ENCODE peak calls at places on chromosomes 7 and 10, in ten cellular contexts. One of them, this sample, is unnamed.

GRCh38 chr7:106653488-106653887 is 7.5 kb downstream of the CCDC71L start:
- DNase-seq in fibroblast of the conjunctiva: no peak
- DNase-seq in AG04450: no peak
- DNase-seq in RWPE2: no peak
- DNase-seq in NCI-H2081: no peak
- DNase-seq in Right ventricle myocardium superior: no peak
- DNase-seq in nephron progenitor cell: no peak
- DNase-seq in DMS 273 treated with DMSO at 0.1 percent for 48 hours: no peak
- DNase-seq in HCEC 1CT: no peak
- DNase-seq in substantia nigra: no peak
- DNase-seq in this sample: no peak

GRCh38 chr7:86926732-86927131 is 132.7 kb downstream of the ELAPOR2 start:
- DNase-seq in fibroblast of the conjunctiva: peak; percentile 59
- DNase-seq in AG04450: no peak
- DNase-seq in RWPE2: no peak
- DNase-seq in NCI-H2081: peak; percentile 69
- DNase-seq in Right ventricle myocardium superior: no peak
- DNase-seq in nephron progenitor cell: peak; percentile 29
- DNase-seq in DMS 273 treated with DMSO at 0.1 percent for 48 hours: peak; percentile 31
- DNase-seq in HCEC 1CT: peak; percentile 72
- DNase-seq in substantia nigra: no peak
- DNase-seq in this sample: peak; percentile 65

GRCh38 chr7:43658718-43659548 is 70.4 kb downstream of the COA1 start:
- DNase-seq in fibroblast of the conjunctiva: peak; percentile 49
- DNase-seq in AG04450: no peak
- DNase-seq in RWPE2: no peak
- DNase-seq in NCI-H2081: no peak
- DNase-seq in Right ventricle myocardium superior: no peak
- DNase-seq in nephron progenitor cell: no peak
- DNase-seq in DMS 273 treated with DMSO at 0.1 percent for 48 hours: no peak
- DNase-seq in HCEC 1CT: peak; percentile 95
- DNase-seq in substantia nigra: no peak
- DNase-seq in this sample: no peak

GRCh38 chr10:113648478-113648877 is 15.4 kb downstream of the NRAP start:
- DNase-seq in fibroblast of the conjunctiva: no peak
- DNase-seq in AG04450: no peak
- DNase-seq in RWPE2: no peak
- DNase-seq in NCI-H2081: no peak
- DNase-seq in Right ventricle myocardium superior: peak; percentile 44
- DNase-seq in nephron progenitor cell: no peak
- DNase-seq in DMS 273 treated with DMSO at 0.1 percent for 48 hours: no peak
- DNase-seq in HCEC 1CT: no peak
- DNase-seq in substantia nigra: no peak
- DNase-seq in this sample: no peak

GRCh38 chr10:45377858-45378257 is 3.8 kb downstream of the ALOX5 start:
- DNase-seq in fibroblast of the conjunctiva: no peak
- DNase-seq in AG04450: no peak
- DNase-seq in RWPE2: no peak
- DNase-seq in NCI-H2081: no peak
- DNase-seq in Right ventricle myocardium superior: no peak
- DNase-seq in nephron progenitor cell: no peak
- DNase-seq in DMS 273 treated with DMSO at 0.1 percent for 48 hours: no peak
- DNase-seq in HCEC 1CT: no peak
- DNase-seq in substantia nigra: no peak
- DNase-seq in this sample: no peak

GRCh38 chr10:80599424-80599847 is 61.7 kb downstream of the SH2D4B start:
- DNase-seq in fibroblast of the conjunctiva: peak; percentile 20
- DNase-seq in AG04450: no peak
- DNase-seq in RWPE2: no peak
- DNase-seq in NCI-H2081: no peak
- DNase-seq in Right ventricle myocardium superior: peak; percentile 64
- DNase-seq in nephron progenitor cell: peak; percentile 73
- DNase-seq in DMS 273 treated with DMSO at 0.1 percent for 48 hours: no peak
- DNase-seq in HCEC 1CT: peak; percentile 15
- DNase-seq in substantia nigra: peak; percentile 10
- DNase-seq in this sample: peak; percentile 29

GRCh38 chr7:44602576-44602910 is 3.9 kb upstream of the OGDH start:
- DNase-seq in fibroblast of the conjunctiva: no peak
- DNase-seq in AG04450: no peak
- DNase-seq in RWPE2: no peak
- DNase-seq in NCI-H2081: no peak
- DNase-seq in Right ventricle myocardium superior: no peak
- DNase-seq in nephron progenitor cell: no peak
- DNase-seq in DMS 273 treated with DMSO at 0.1 percent for 48 hours: no peak
- DNase-seq in HCEC 1CT: no peak
- DNase-seq in substantia nigra: no peak
- DNase-seq in this sample: no peak

GRCh38 chr10:63491558-63492316 is 26.0 kb upstream of the JMJD1C start:
- DNase-seq in fibroblast of the conjunctiva: peak; percentile 94
- DNase-seq in AG04450: no peak
- DNase-seq in RWPE2: no peak
- DNase-seq in NCI-H2081: no peak
- DNase-seq in Right ventricle myocardium superior: no peak
- DNase-seq in nephron progenitor cell: no peak
- DNase-seq in DMS 273 treated with DMSO at 0.1 percent for 48 hours: no peak
- DNase-seq in HCEC 1CT: peak; percentile 80
- DNase-seq in substantia nigra: no peak
- DNase-seq in this sample: no peak